ENCODE peak calls at places on chromosomes 11 and 22, in six cellular contexts. H, F, W, M, T and S are unnamed samples. For H3K4me1, the result is how much of the 10 kb centered on the place peaks cover.

GRCh38 chr11:75240381-75241035 is at the start of gene TPBGL:
- DNase-seq in H (peak), F (peak), W (peak), M (no peak), T (no peak), S (no peak)

GRCh38 chr11:34916810-34917780 is 677 bp downstream of the PDHX start:
- DNase-seq in H (no peak), F (no peak), W (peak), M (peak), T (no peak), S (peak)

GRCh38 chr22:46135611-46136538 is 14.5 kb upstream of the PPARA start:
- DNase-seq in H (no peak), F (no peak), W (no peak), M (no peak), T (no peak), S (no peak)

GRCh38 chr11:108597736-108598355 is 4.3 kb upstream of the EXPH5 start:
- DNase-seq in H (no peak), F (no peak), W (no peak), M (no peak), T (no peak), S (no peak)

GRCh38 chr11:28963189-28963588 is 855.0 kb downstream of the METTL15 start:
- DNase-seq in H (no peak), F (no peak), W (no peak), M (no peak), T (no peak), S (no peak)

GRCh38 chr11:24623121-24623520 is 126.3 kb downstream of the LUZP2 start:
- DNase-seq in H (no peak), F (no peak), W (no peak), M (no peak), T (no peak), S (no peak)

GRCh38 chr11:1888811-1889526 is 2.7 kb downstream of the PRR33 start:
- DNase-seq in H (peak), F (no peak), W (no peak), M (no peak), T (no peak), S (no peak)

GRCh38 chr11:36381005-36381350 is 84.9 kb downstream of the PRR5L start:
- DNase-seq in H (no peak), F (no peak), W (no peak), M (no peak), T (no peak), S (no peak)

GRCh38 chr11:35305670-35306382 is 113.5 kb downstream of the SLC1A2 start:
- DNase-seq in H (peak), F (peak), W (peak), M (peak), T (peak), S (peak)

GRCh38 chr11:60378359-60378758 is at the start of gene MS4A7:
- DNase-seq in H (no peak), F (no peak), W (no peak), M (no peak), T (no peak), S (peak)

GRCh38 chr11:72782081-72782920 is 11.5 kb downstream of the STARD10 start:
- DNase-seq in H (peak), F (no peak), W (peak), M (no peak), T (no peak), S (peak)

DNA sequence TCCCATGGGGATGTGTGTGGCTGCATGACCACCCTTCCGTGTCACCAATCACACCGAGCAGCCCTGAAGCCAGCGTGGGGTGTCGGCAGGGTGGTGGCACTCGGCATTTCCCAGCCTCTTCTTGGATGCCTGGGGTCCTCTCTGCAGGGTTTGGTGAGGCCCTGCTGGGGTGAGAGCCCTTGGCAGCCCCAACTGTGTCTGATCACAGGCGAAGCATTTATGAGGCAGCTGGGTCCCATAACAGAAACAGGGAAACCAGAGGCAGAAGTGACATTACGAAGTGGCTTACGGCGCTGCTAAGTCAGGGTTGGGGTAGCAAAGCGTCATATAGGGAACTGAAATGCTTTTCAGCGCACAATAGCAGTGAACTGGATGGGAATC is 92.3 kb upstream of the SEPTIN5 start:
- DNase-seq in H (no peak), F (no peak), W (no peak), M (no peak), T (no peak), S (peak)
- H2AFZ ChIP-seq in H (no peak), F (no peak), W (peak), M (no peak), T (no peak), S (peak)

GRCh38 chr11:119315139-119316016 is 1.6 kb downstream of the MCAM start:
- DNase-seq in H (peak), F (no peak), W (peak), M (no peak), T (no peak), S (peak)
- H3K4me1 ChIP-seq in H (under half), F (under half), W (under half), M (under half), T (under half), S (under half)

GRCh38 chr11:111925953-111926352 is 7.2 kb downstream of the C11orf52 start:
- DNase-seq in H (no peak), F (no peak), W (no peak), M (no peak), T (no peak), S (no peak)
- H3K4me2 ChIP-seq in H (peak), F (no peak), W (peak), M (peak), T (peak), S (peak)

DNA sequence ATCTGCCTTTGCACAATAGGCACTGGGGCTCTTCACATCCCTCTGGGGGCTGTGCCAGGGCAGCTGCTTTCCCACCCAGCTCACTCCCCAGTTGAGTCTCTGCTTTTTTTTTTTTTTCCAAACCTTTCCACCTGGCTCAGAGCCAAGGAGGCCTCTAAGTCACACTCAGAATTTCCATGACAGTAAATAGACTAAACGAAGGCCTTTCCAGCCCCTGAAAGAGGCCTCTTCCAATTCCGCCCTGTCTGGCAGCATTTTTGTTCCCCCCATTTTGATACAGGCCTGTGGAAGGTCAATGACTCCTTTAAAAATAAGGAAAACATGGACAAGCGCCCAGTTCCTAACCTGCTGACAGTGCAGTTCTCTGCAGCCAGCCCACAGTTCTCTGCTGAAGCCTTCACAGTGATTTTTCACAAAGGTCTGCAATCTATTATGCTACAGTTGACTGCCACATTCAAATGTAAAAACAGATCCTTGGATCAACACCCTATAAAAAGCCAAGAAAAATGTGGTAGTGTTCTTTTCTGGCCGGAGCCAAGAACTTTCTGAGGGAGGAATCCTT is 107.5 kb upstream of the SESN3 start:
- DNase-seq in H (no peak), F (no peak), W (peak), M (no peak), T (no peak), S (no peak)
- H2AFZ ChIP-seq in H (no peak), F (peak), W (no peak), M (no peak), T (no peak), S (peak)

DNA sequence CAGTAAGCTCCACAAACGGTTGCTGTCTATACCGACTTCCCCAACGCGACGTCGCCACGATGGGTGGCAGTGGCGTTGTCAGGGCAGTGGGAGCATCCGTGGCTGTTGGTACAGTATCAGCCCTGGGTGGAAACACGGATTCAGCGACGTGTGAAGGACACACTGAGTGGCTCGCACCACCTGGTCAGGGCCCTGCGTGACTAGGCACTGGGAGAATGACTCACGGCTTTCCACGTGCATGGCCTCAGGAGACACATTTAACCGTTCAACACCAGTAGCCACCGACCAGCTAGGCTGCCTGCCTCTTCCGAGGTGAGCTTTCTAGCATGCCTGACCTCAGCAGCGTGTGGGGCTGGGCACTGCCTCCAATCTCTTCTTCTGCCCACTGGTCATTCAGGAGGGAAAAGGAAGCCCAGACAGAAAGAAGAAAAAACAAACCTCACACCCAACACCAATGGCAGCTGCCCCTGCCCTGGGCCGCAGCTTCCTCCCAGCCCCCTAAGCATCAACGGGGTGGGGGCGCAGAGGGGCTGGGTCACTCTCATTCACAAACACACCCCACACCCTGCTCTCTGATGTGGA is 59.0 kb downstream of the MYH9 start:
- DNase-seq in H (no peak), F (no peak), W (no peak), M (no peak), T (no peak), S (peak)
- H3K4me1 ChIP-seq in H (half or more), F (under half), W (under half), M (half or more), T (under half), S (half or more)

GRCh38 chr11:117588166-117588810 is 208.7 kb downstream of the DSCAML1 start:
- DNase-seq in H (no peak), F (no peak), W (no peak), M (no peak), T (no peak), S (no peak)
- H3K4me2 ChIP-seq in H (no peak), F (no peak), W (no peak), M (no peak), T (no peak), S (no peak)